ENCODE peak calls at places on chromosomes 12 and 14, in nine cellular contexts. One of them, this sample, is unnamed.
A peak's percentile ranks its signal among the peaks of the same experiment; 100 is the strongest.

GRCh38 chr14:55819610-55820304 is 239.8 kb downstream of the KTN1 start:
- DNase-seq in K562: no peak
- DNase-seq in IMR-90: no peak
- DNase-seq in fibroblast of lung: no peak
- DNase-seq in neural progenitor cell: no peak
- DNase-seq in effector memory CD4-positive, alpha-beta T cell: no peak
- DNase-seq in mesendoderm: no peak
- DNase-seq in tibial artery: no peak
- DNase-seq in CD8-positive, alpha-beta T cell: no peak
- DNase-seq in this sample: no peak

GRCh38 chr12:109836916-109837315 is 3.7 kb upstream of the TRPV4 start:
- DNase-seq in K562: no peak
- DNase-seq in IMR-90: peak; percentile 25
- DNase-seq in fibroblast of lung: no peak
- DNase-seq in neural progenitor cell: no peak
- DNase-seq in effector memory CD4-positive, alpha-beta T cell: no peak
- DNase-seq in mesendoderm: no peak
- DNase-seq in tibial artery: no peak
- DNase-seq in CD8-positive, alpha-beta T cell: no peak
- DNase-seq in this sample: no peak

GRCh38 chr12:78792052-78792698 is 72.4 kb upstream of the SYT1 start:
- DNase-seq in K562: no peak
- DNase-seq in IMR-90: no peak
- DNase-seq in fibroblast of lung: no peak
- DNase-seq in neural progenitor cell: no peak
- DNase-seq in effector memory CD4-positive, alpha-beta T cell: no peak
- DNase-seq in mesendoderm: no peak
- DNase-seq in tibial artery: no peak
- DNase-seq in CD8-positive, alpha-beta T cell: no peak
- DNase-seq in this sample: no peak

GRCh38 chr14:53327716-53328115 is 174.6 kb upstream of the DDHD1 start:
- DNase-seq in K562: no peak
- DNase-seq in IMR-90: peak; percentile 69
- DNase-seq in fibroblast of lung: peak; percentile 81
- DNase-seq in neural progenitor cell: no peak
- DNase-seq in effector memory CD4-positive, alpha-beta T cell: no peak
- DNase-seq in mesendoderm: peak; percentile 89
- DNase-seq in tibial artery: no peak
- DNase-seq in CD8-positive, alpha-beta T cell: no peak
- DNase-seq in this sample: no peak

GRCh38 chr12:132429932-132430643 is 59.9 kb upstream of the FBRSL1 start:
- DNase-seq in K562: peak; percentile 49
- DNase-seq in IMR-90: no peak
- DNase-seq in fibroblast of lung: no peak
- DNase-seq in neural progenitor cell: peak; percentile 86
- DNase-seq in effector memory CD4-positive, alpha-beta T cell: peak; percentile 47
- DNase-seq in mesendoderm: peak; percentile 62
- DNase-seq in tibial artery: no peak
- DNase-seq in CD8-positive, alpha-beta T cell: peak; percentile 38
- DNase-seq in this sample: peak; percentile 61

GRCh38 chr12:63930971-63931370 is 86.5 kb downstream of the SRGAP1 start:
- DNase-seq in K562: no peak
- DNase-seq in IMR-90: peak; percentile 72
- DNase-seq in fibroblast of lung: peak; percentile 59
- DNase-seq in neural progenitor cell: no peak
- DNase-seq in effector memory CD4-positive, alpha-beta T cell: no peak
- DNase-seq in mesendoderm: no peak
- DNase-seq in tibial artery: no peak
- DNase-seq in CD8-positive, alpha-beta T cell: no peak
- DNase-seq in this sample: no peak

GRCh38 chr14:28083456-28083855 is 683.1 kb upstream of the FOXG1 start:
- DNase-seq in K562: no peak
- DNase-seq in IMR-90: no peak
- DNase-seq in fibroblast of lung: peak; percentile 1
- DNase-seq in neural progenitor cell: peak; percentile 4
- DNase-seq in effector memory CD4-positive, alpha-beta T cell: no peak
- DNase-seq in mesendoderm: no peak
- DNase-seq in tibial artery: no peak
- DNase-seq in CD8-positive, alpha-beta T cell: no peak
- DNase-seq in this sample: no peak

GRCh38 chr14:101875726-101876268 is 88.6 kb upstream of the DYNC1H1 start:
- DNase-seq in K562: no peak
- DNase-seq in IMR-90: no peak
- DNase-seq in fibroblast of lung: no peak
- DNase-seq in neural progenitor cell: no peak
- DNase-seq in effector memory CD4-positive, alpha-beta T cell: no peak
- DNase-seq in mesendoderm: no peak
- DNase-seq in tibial artery: no peak
- DNase-seq in CD8-positive, alpha-beta T cell: no peak
- DNase-seq in this sample: no peak

GRCh38 chr12:110301065-110301806 is 20.2 kb downstream of the ATP2A2 start:
- DNase-seq in K562: no peak
- DNase-seq in IMR-90: no peak
- DNase-seq in fibroblast of lung: no peak
- DNase-seq in neural progenitor cell: no peak
- DNase-seq in effector memory CD4-positive, alpha-beta T cell: no peak
- DNase-seq in mesendoderm: no peak
- DNase-seq in tibial artery: no peak
- DNase-seq in CD8-positive, alpha-beta T cell: no peak
- DNase-seq in this sample: no peak

GRCh38 chr12:28879379-28879778 is 269.7 kb upstream of the FAR2 start:
- DNase-seq in K562: no peak
- DNase-seq in IMR-90: no peak
- DNase-seq in fibroblast of lung: no peak
- DNase-seq in neural progenitor cell: no peak
- DNase-seq in effector memory CD4-positive, alpha-beta T cell: no peak
- DNase-seq in mesendoderm: no peak
- DNase-seq in tibial artery: no peak
- DNase-seq in CD8-positive, alpha-beta T cell: no peak
- DNase-seq in this sample: no peak

GRCh38 chr12:52202361-52203078 is 10.7 kb upstream of the KRT80 start:
- DNase-seq in K562: no peak
- DNase-seq in IMR-90: peak; percentile 16
- DNase-seq in fibroblast of lung: no peak
- DNase-seq in neural progenitor cell: no peak
- DNase-seq in effector memory CD4-positive, alpha-beta T cell: no peak
- DNase-seq in mesendoderm: peak; percentile 37
- DNase-seq in tibial artery: no peak
- DNase-seq in CD8-positive, alpha-beta T cell: no peak
- DNase-seq in this sample: no peak
- H3K4me1 ChIP-seq in K562: no peaks in the 10 kb centered on the region
- H3K4me1 ChIP-seq in IMR-90: peaks cover 29% of the 10 kb centered on the region
- H3K4me1 ChIP-seq in fibroblast of lung: peaks cover 19% of the 10 kb centered on the region
- H3K4me1 ChIP-seq in neural progenitor cell: peaks cover 36% of the 10 kb centered on the region
- H3K4me1 ChIP-seq in effector memory CD4-positive, alpha-beta T cell: no peaks in the 10 kb centered on the region
- H3K4me1 ChIP-seq in mesendoderm: peaks cover 4% of the 10 kb centered on the region
- H3K4me1 ChIP-seq in tibial artery: peaks cover 33% of the 10 kb centered on the region
- H3K4me1 ChIP-seq in CD8-positive, alpha-beta T cell: no peaks in the 10 kb centered on the region
- H3K4me1 ChIP-seq in this sample: no peaks in the 10 kb centered on the region

DNA sequence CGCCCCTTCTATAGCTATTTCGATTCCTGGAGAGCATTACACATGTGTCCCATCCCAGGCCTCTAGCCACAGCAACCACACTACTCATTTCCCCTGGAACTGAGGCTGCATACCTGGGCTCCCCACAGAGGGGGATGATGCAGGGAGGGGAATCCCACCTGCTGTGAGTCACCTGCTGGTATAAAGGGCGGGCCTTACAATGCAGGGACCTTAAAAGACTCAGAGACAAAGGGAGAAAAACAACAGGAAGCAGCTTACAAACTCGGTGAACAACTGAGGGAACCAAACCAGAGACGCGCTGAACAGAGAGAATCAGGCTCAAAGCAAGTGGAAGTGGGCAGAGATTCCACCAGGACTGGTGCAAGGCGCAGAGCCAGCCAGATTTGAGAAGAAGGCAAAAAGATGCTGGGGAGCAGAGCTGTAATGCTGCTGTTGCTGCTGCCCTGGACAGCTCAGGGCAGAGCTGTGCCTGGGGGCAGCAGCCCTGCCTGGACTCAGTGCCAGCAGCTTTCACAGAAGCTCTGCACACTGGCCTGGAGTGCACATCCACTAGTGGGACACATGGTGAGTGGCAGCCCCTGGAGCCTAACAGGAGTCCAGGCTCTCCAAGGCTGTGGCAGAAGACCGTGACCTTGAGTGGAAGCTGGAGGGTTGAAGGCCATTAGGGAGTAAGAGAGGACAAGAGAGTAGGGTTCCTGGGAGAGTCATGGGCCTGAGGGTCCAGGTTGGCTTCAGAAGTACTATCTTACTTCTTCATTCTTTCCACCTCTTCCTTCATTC is at the start of gene IL23A:
- DNase-seq in K562: no peak
- DNase-seq in IMR-90: peak; percentile 59
- DNase-seq in fibroblast of lung: no peak
- DNase-seq in neural progenitor cell: peak; percentile 54
- DNase-seq in effector memory CD4-positive, alpha-beta T cell: peak; percentile 82
- DNase-seq in mesendoderm: no peak
- DNase-seq in tibial artery: no peak
- DNase-seq in CD8-positive, alpha-beta T cell: peak; percentile 56
- DNase-seq in this sample: peak; percentile 98
- H3K27ac ChIP-seq in K562: peak within 1 kb of the TSS; percentile 84
- H3K27ac ChIP-seq in IMR-90: no peak within 1 kb of the TSS
- H3K27ac ChIP-seq in fibroblast of lung: no peak within 1 kb of the TSS
- H3K27ac ChIP-seq in neural progenitor cell: peak within 1 kb of the TSS; percentile 73
- H3K27ac ChIP-seq in effector memory CD4-positive, alpha-beta T cell: peak within 1 kb of the TSS; percentile 94
- H3K27ac ChIP-seq in mesendoderm: no peak within 1 kb of the TSS
- H3K27ac ChIP-seq in tibial artery: no peak within 1 kb of the TSS
- H3K27ac ChIP-seq in CD8-positive, alpha-beta T cell: peak within 1 kb of the TSS; percentile 71
- H3K27ac ChIP-seq in this sample: peak within 1 kb of the TSS; percentile 89

GRCh38 chr12:124273630-124274029 is 21.3 kb upstream of the RFLNA start:
- DNase-seq in K562: peak; percentile 82
- DNase-seq in IMR-90: peak; percentile 31
- DNase-seq in fibroblast of lung: peak; percentile 19
- DNase-seq in neural progenitor cell: no peak
- DNase-seq in effector memory CD4-positive, alpha-beta T cell: no peak
- DNase-seq in mesendoderm: peak; percentile 97
- DNase-seq in tibial artery: no peak
- DNase-seq in CD8-positive, alpha-beta T cell: no peak
- DNase-seq in this sample: no peak

GRCh38 chr12:124276337-124276736 is 18.6 kb upstream of the RFLNA start:
- DNase-seq in K562: no peak
- DNase-seq in IMR-90: no peak
- DNase-seq in fibroblast of lung: no peak
- DNase-seq in neural progenitor cell: no peak
- DNase-seq in effector memory CD4-positive, alpha-beta T cell: no peak
- DNase-seq in mesendoderm: no peak
- DNase-seq in tibial artery: no peak
- DNase-seq in CD8-positive, alpha-beta T cell: no peak
- DNase-seq in this sample: no peak

GRCh38 chr12:124267205-124267778 is 27.6 kb upstream of the RFLNA start:
- DNase-seq in K562: no peak
- DNase-seq in IMR-90: no peak
- DNase-seq in fibroblast of lung: no peak
- DNase-seq in neural progenitor cell: no peak
- DNase-seq in effector memory CD4-positive, alpha-beta T cell: no peak
- DNase-seq in mesendoderm: no peak
- DNase-seq in tibial artery: no peak
- DNase-seq in CD8-positive, alpha-beta T cell: no peak
- DNase-seq in this sample: no peak

GRCh38 chr12:124264879-124265278 is 30.0 kb upstream of the RFLNA start:
- DNase-seq in K562: no peak
- DNase-seq in IMR-90: no peak
- DNase-seq in fibroblast of lung: no peak
- DNase-seq in neural progenitor cell: no peak
- DNase-seq in effector memory CD4-positive, alpha-beta T cell: no peak
- DNase-seq in mesendoderm: no peak
- DNase-seq in tibial artery: no peak
- DNase-seq in CD8-positive, alpha-beta T cell: no peak
- DNase-seq in this sample: no peak

GRCh38 chr12:124270671-124271070 is 24.2 kb upstream of the RFLNA start:
- DNase-seq in K562: no peak
- DNase-seq in IMR-90: no peak
- DNase-seq in fibroblast of lung: no peak
- DNase-seq in neural progenitor cell: no peak
- DNase-seq in effector memory CD4-positive, alpha-beta T cell: no peak
- DNase-seq in mesendoderm: no peak
- DNase-seq in tibial artery: no peak
- DNase-seq in CD8-positive, alpha-beta T cell: no peak
- DNase-seq in this sample: no peak
- H3K4me1 ChIP-seq in K562: peaks cover 3% of the 10 kb centered on the region
- H3K4me1 ChIP-seq in IMR-90: no peaks in the 10 kb centered on the region
- H3K4me1 ChIP-seq in fibroblast of lung: no peaks in the 10 kb centered on the region
- H3K4me1 ChIP-seq in neural progenitor cell: no peaks in the 10 kb centered on the region
- H3K4me1 ChIP-seq in effector memory CD4-positive, alpha-beta T cell: no peaks in the 10 kb centered on the region
- H3K4me1 ChIP-seq in mesendoderm: no peaks in the 10 kb centered on the region
- H3K4me1 ChIP-seq in tibial artery: no peaks in the 10 kb centered on the region
- H3K4me1 ChIP-seq in CD8-positive, alpha-beta T cell: no peaks in the 10 kb centered on the region
- H3K4me1 ChIP-seq in this sample: no peaks in the 10 kb centered on the region

DNA sequence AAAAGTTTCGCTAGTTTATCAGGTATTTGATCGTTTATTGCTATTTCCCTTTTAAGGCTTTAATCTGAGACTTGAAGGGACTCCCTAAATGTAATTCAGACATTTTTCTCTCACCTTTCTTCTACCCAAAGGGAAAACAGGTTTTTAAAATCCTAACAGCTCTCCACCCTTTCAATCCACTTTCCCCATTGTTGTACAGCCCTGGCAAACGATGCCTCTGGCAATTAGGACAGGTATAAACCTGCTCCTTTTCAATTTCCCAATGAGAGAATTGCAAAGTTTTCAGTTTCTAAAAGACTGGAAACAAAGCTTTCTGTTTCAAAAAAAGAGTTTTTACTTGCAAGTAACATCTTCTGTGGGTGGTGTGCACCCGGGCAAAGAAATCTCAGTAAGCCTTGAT is 131.1 kb downstream of the HMGA2 start:
- DNase-seq in K562: no peak
- DNase-seq in IMR-90: no peak
- DNase-seq in fibroblast of lung: no peak
- DNase-seq in neural progenitor cell: no peak
- DNase-seq in effector memory CD4-positive, alpha-beta T cell: no peak
- DNase-seq in mesendoderm: no peak
- DNase-seq in tibial artery: no peak
- DNase-seq in CD8-positive, alpha-beta T cell: no peak
- DNase-seq in this sample: no peak
- H3K27ac ChIP-seq in K562: no peak overlapping the region
- H3K27ac ChIP-seq in IMR-90: no peak overlapping the region
- H3K27ac ChIP-seq in fibroblast of lung: no peak overlapping the region
- H3K27ac ChIP-seq in neural progenitor cell: no peak overlapping the region
- H3K27ac ChIP-seq in effector memory CD4-positive, alpha-beta T cell: no peak overlapping the region
- H3K27ac ChIP-seq in mesendoderm: no peak overlapping the region
- H3K27ac ChIP-seq in tibial artery: no peak overlapping the region
- H3K27ac ChIP-seq in CD8-positive, alpha-beta T cell: no peak overlapping the region
- H3K27ac ChIP-seq in this sample: no peak overlapping the region

This sample was measured in CD4-positive, alpha-beta memory T cell.